ENCODE peak calls at places on chromosomes 6 and 20, in eight cellular contexts. One of them, this sample, is unnamed.

GRCh38 chr6:157551041-157551832 is 170.2 kb downstream of the ZDHHC14 start:
- DNase-seq in mammary epithelial cell: peak; percentile 85
- DNase-seq in astrocyte of the spinal cord: no peak
- DNase-seq in ovary: no peak
- DNase-seq in IMR-90: no peak
- DNase-seq in bronchial epithelial cell: peak; percentile 83
- DNase-seq in lower lobe of right lung: no peak
- DNase-seq in adrenal gland: no peak
- DNase-seq in this sample: no peak

GRCh38 chr6:148175511-148176188 is 167.0 kb upstream of the SASH1 start:
- DNase-seq in mammary epithelial cell: peak; percentile 58
- DNase-seq in astrocyte of the spinal cord: peak; percentile 22
- DNase-seq in ovary: no peak
- DNase-seq in IMR-90: peak; percentile 46
- DNase-seq in bronchial epithelial cell: peak; percentile 56
- DNase-seq in lower lobe of right lung: no peak
- DNase-seq in adrenal gland: no peak
- DNase-seq in this sample: peak; percentile 17

GRCh38 chr20:3696200-3696599 is 14.4 kb upstream of the ADAM33 start:
- DNase-seq in mammary epithelial cell: no peak
- DNase-seq in astrocyte of the spinal cord: no peak
- DNase-seq in ovary: no peak
- DNase-seq in IMR-90: no peak
- DNase-seq in bronchial epithelial cell: no peak
- DNase-seq in lower lobe of right lung: no peak
- DNase-seq in adrenal gland: no peak
- DNase-seq in this sample: no peak

GRCh38 chr20:50371878-50372769 is 138.1 kb upstream of the PTPN1 start:
- DNase-seq in mammary epithelial cell: peak; percentile 71
- DNase-seq in astrocyte of the spinal cord: peak; percentile 16
- DNase-seq in ovary: no peak
- DNase-seq in IMR-90: peak; percentile 27
- DNase-seq in bronchial epithelial cell: peak; percentile 80
- DNase-seq in lower lobe of right lung: no peak
- DNase-seq in adrenal gland: no peak
- DNase-seq in this sample: no peak

GRCh38 chr6:153405926-153406325 is 274.8 kb upstream of the RGS17 start:
- DNase-seq in mammary epithelial cell: no peak
- DNase-seq in astrocyte of the spinal cord: no peak
- DNase-seq in ovary: no peak
- DNase-seq in IMR-90: no peak
- DNase-seq in bronchial epithelial cell: no peak
- DNase-seq in lower lobe of right lung: no peak
- DNase-seq in adrenal gland: no peak
- DNase-seq in this sample: no peak

GRCh38 chr6:53359843-53360834 is 11.4 kb upstream of the ELOVL5 start:
- DNase-seq in mammary epithelial cell: no peak
- DNase-seq in astrocyte of the spinal cord: peak; percentile 58
- DNase-seq in ovary: no peak
- DNase-seq in IMR-90: peak; percentile 13
- DNase-seq in bronchial epithelial cell: peak; percentile 51
- DNase-seq in lower lobe of right lung: no peak
- DNase-seq in adrenal gland: no peak
- DNase-seq in this sample: no peak

GRCh38 chr6:85574932-85575598 is 18.6 kb downstream of the SNX14 start:
- DNase-seq in mammary epithelial cell: peak; percentile 87
- DNase-seq in astrocyte of the spinal cord: peak; percentile 67
- DNase-seq in ovary: no peak
- DNase-seq in IMR-90: peak; percentile 89
- DNase-seq in bronchial epithelial cell: peak; percentile 94
- DNase-seq in lower lobe of right lung: no peak
- DNase-seq in adrenal gland: no peak
- DNase-seq in this sample: no peak

GRCh38 chr6:156774872-156775405 is 2.2 kb upstream of the ARID1B start:
- DNase-seq in mammary epithelial cell: no peak
- DNase-seq in astrocyte of the spinal cord: no peak
- DNase-seq in ovary: no peak
- DNase-seq in IMR-90: no peak
- DNase-seq in bronchial epithelial cell: peak; percentile 31
- DNase-seq in lower lobe of right lung: no peak
- DNase-seq in adrenal gland: no peak
- DNase-seq in this sample: no peak

GRCh38 chr6:35496851-35497570 is at the start of gene TEAD3:
- DNase-seq in mammary epithelial cell: peak; percentile 76
- DNase-seq in astrocyte of the spinal cord: peak; percentile 47
- DNase-seq in ovary: peak; percentile 87
- DNase-seq in IMR-90: peak; percentile 56
- DNase-seq in bronchial epithelial cell: peak; percentile 57
- DNase-seq in lower lobe of right lung: peak; percentile 74
- DNase-seq in adrenal gland: no peak
- DNase-seq in this sample: no peak

GRCh38 chr6:22149081-22149480 is 147.8 kb downstream of the PRL start:
- DNase-seq in mammary epithelial cell: no peak
- DNase-seq in astrocyte of the spinal cord: peak; percentile 9
- DNase-seq in ovary: no peak
- DNase-seq in IMR-90: no peak
- DNase-seq in bronchial epithelial cell: no peak
- DNase-seq in lower lobe of right lung: no peak
- DNase-seq in adrenal gland: no peak
- DNase-seq in this sample: no peak

GRCh38 chr20:10263385-10264165 is 44.9 kb downstream of the SNAP25 start:
- DNase-seq in mammary epithelial cell: no peak
- DNase-seq in astrocyte of the spinal cord: peak; percentile 40
- DNase-seq in ovary: no peak
- DNase-seq in IMR-90: peak; percentile 4
- DNase-seq in bronchial epithelial cell: no peak
- DNase-seq in lower lobe of right lung: no peak
- DNase-seq in adrenal gland: no peak
- DNase-seq in this sample: no peak

GRCh38 chr6:4066029-4066755 is 12.7 kb downstream of the FAM217A start:
- DNase-seq in mammary epithelial cell: peak; percentile 6
- DNase-seq in astrocyte of the spinal cord: no peak
- DNase-seq in ovary: no peak
- DNase-seq in IMR-90: no peak
- DNase-seq in bronchial epithelial cell: peak; percentile 55
- DNase-seq in lower lobe of right lung: no peak
- DNase-seq in adrenal gland: no peak
- DNase-seq in this sample: no peak

GRCh38 chr20:10469599-10469998 is 34.5 kb downstream of the SLX4IP start:
- DNase-seq in mammary epithelial cell: peak; percentile 73
- DNase-seq in astrocyte of the spinal cord: peak; percentile 93
- DNase-seq in ovary: no peak
- DNase-seq in IMR-90: peak; percentile 87
- DNase-seq in bronchial epithelial cell: peak; percentile 77
- DNase-seq in lower lobe of right lung: no peak
- DNase-seq in adrenal gland: peak; percentile 47
- DNase-seq in this sample: no peak

GRCh38 chr20:36465109-36466080 is 75.9 kb upstream of the MYL9 start:
- DNase-seq in mammary epithelial cell: peak; percentile 82
- DNase-seq in astrocyte of the spinal cord: peak; percentile 91
- DNase-seq in ovary: no peak
- DNase-seq in IMR-90: peak; percentile 88
- DNase-seq in bronchial epithelial cell: peak; percentile 79
- DNase-seq in lower lobe of right lung: no peak
- DNase-seq in adrenal gland: peak; percentile 60
- DNase-seq in this sample: no peak

GRCh38 chr6:8157839-8158238 is 55.5 kb upstream of the EEF1E1 start:
- DNase-seq in mammary epithelial cell: no peak
- DNase-seq in astrocyte of the spinal cord: no peak
- DNase-seq in ovary: no peak
- DNase-seq in IMR-90: no peak
- DNase-seq in bronchial epithelial cell: no peak
- DNase-seq in lower lobe of right lung: no peak
- DNase-seq in adrenal gland: no peak
- DNase-seq in this sample: peak; percentile 65

GRCh38 chr20:17863577-17864292 is 104.9 kb downstream of the SNX5 start:
- DNase-seq in mammary epithelial cell: no peak
- DNase-seq in astrocyte of the spinal cord: peak; percentile 37
- DNase-seq in ovary: peak; percentile 67
- DNase-seq in IMR-90: peak; percentile 52
- DNase-seq in bronchial epithelial cell: no peak
- DNase-seq in lower lobe of right lung: no peak
- DNase-seq in adrenal gland: peak; percentile 87
- DNase-seq in this sample: no peak

GRCh38 chr6:160832422-160832821 is 130.4 kb downstream of the PLG start:
- DNase-seq in mammary epithelial cell: no peak
- DNase-seq in astrocyte of the spinal cord: no peak
- DNase-seq in ovary: no peak
- DNase-seq in IMR-90: no peak
- DNase-seq in bronchial epithelial cell: peak; percentile 48
- DNase-seq in lower lobe of right lung: no peak
- DNase-seq in adrenal gland: no peak
- DNase-seq in this sample: no peak

GRCh38 chr6:40671338-40672050 is 84.3 kb upstream of the LRFN2 start:
- DNase-seq in mammary epithelial cell: no peak
- DNase-seq in astrocyte of the spinal cord: no peak
- DNase-seq in ovary: no peak
- DNase-seq in IMR-90: no peak
- DNase-seq in bronchial epithelial cell: no peak
- DNase-seq in lower lobe of right lung: no peak
- DNase-seq in adrenal gland: no peak
- DNase-seq in this sample: no peak

GRCh38 chr20:22584630-22584921 is 204 bp upstream of the FOXA2 start:
- DNase-seq in mammary epithelial cell: no peak
- DNase-seq in astrocyte of the spinal cord: no peak
- DNase-seq in ovary: no peak
- DNase-seq in IMR-90: no peak
- DNase-seq in bronchial epithelial cell: peak; percentile 74
- DNase-seq in lower lobe of right lung: peak; percentile 93
- DNase-seq in adrenal gland: no peak
- DNase-seq in this sample: no peak

GRCh38 chr20:22582960-22583772 is 1.2 kb downstream of the FOXA2 start:
- DNase-seq in mammary epithelial cell: no peak
- DNase-seq in astrocyte of the spinal cord: no peak
- DNase-seq in ovary: no peak
- DNase-seq in IMR-90: no peak
- DNase-seq in bronchial epithelial cell: peak; percentile 16
- DNase-seq in lower lobe of right lung: peak; percentile 52
- DNase-seq in adrenal gland: no peak
- DNase-seq in this sample: no peak

GRCh38 chr20:22584922-22585785 is 782 bp upstream of the FOXA2 start:
- DNase-seq in mammary epithelial cell: no peak
- DNase-seq in astrocyte of the spinal cord: no peak
- DNase-seq in ovary: no peak
- DNase-seq in IMR-90: no peak
- DNase-seq in bronchial epithelial cell: peak; percentile 56
- DNase-seq in lower lobe of right lung: peak; percentile 57
- DNase-seq in adrenal gland: no peak
- DNase-seq in this sample: no peak

GRCh38 chr20:22582386-22582959 is 1.9 kb downstream of the FOXA2 start:
- DNase-seq in mammary epithelial cell: no peak
- DNase-seq in astrocyte of the spinal cord: no peak
- DNase-seq in ovary: no peak
- DNase-seq in IMR-90: no peak
- DNase-seq in bronchial epithelial cell: peak; percentile 7
- DNase-seq in lower lobe of right lung: no peak
- DNase-seq in adrenal gland: no peak
- DNase-seq in this sample: no peak

GRCh38 chr20:22583773-22584629 is at the start of gene FOXA2:
- DNase-seq in mammary epithelial cell: no peak
- DNase-seq in astrocyte of the spinal cord: peak; percentile 3
- DNase-seq in ovary: no peak
- DNase-seq in IMR-90: no peak
- DNase-seq in bronchial epithelial cell: peak; percentile 46
- DNase-seq in lower lobe of right lung: peak; percentile 88
- DNase-seq in adrenal gland: no peak
- DNase-seq in this sample: no peak
- TF ChIP-seq CTCF in mammary epithelial cell: no peak
- TF ChIP-seq CTCF in astrocyte of the spinal cord: no peak
- TF ChIP-seq CTCF in ovary: no peak
- TF ChIP-seq CTCF in IMR-90: no peak
- TF ChIP-seq CTCF in bronchial epithelial cell: no peak
- TF ChIP-seq CTCF in lower lobe of right lung: no peak
- TF ChIP-seq CTCF in adrenal gland: no peak
- TF ChIP-seq CTCF in this sample: no peak

GRCh38 chr20:47360207-47360488 is 3.6 kb upstream of the ZMYND8 start:
- DNase-seq in mammary epithelial cell: peak; percentile 95
- DNase-seq in astrocyte of the spinal cord: no peak
- DNase-seq in ovary: no peak
- DNase-seq in IMR-90: peak; percentile 64
- DNase-seq in bronchial epithelial cell: peak; percentile 98
- DNase-seq in lower lobe of right lung: no peak
- DNase-seq in adrenal gland: no peak
- DNase-seq in this sample: no peak
- H3K4me3 ChIP-seq in mammary epithelial cell: no peak overlapping the region
- H3K4me3 ChIP-seq in astrocyte of the spinal cord: no peak overlapping the region
- H3K4me3 ChIP-seq in ovary: no peak overlapping the region
- H3K4me3 ChIP-seq in IMR-90: no peak overlapping the region
- H3K4me3 ChIP-seq in bronchial epithelial cell: no peak overlapping the region
- H3K4me3 ChIP-seq in lower lobe of right lung: peak overlapping the region; percentile 28
- H3K4me3 ChIP-seq in adrenal gland: no peak overlapping the region
- H3K4me3 ChIP-seq in this sample: no peak overlapping the region

GRCh38 chr20:18904624-18905023 is 91.0 kb downstream of the SCP2D1 start:
- DNase-seq in mammary epithelial cell: no peak
- DNase-seq in astrocyte of the spinal cord: no peak
- DNase-seq in ovary: peak; percentile 35
- DNase-seq in IMR-90: no peak
- DNase-seq in bronchial epithelial cell: no peak
- DNase-seq in lower lobe of right lung: no peak
- DNase-seq in adrenal gland: peak; percentile 52
- DNase-seq in this sample: no peak
- TF ChIP-seq CTCF in mammary epithelial cell: peak; percentile 45
- TF ChIP-seq CTCF in astrocyte of the spinal cord: no peak
- TF ChIP-seq CTCF in ovary: no peak
- TF ChIP-seq CTCF in IMR-90: no peak
- TF ChIP-seq CTCF in bronchial epithelial cell: peak; percentile 52
- TF ChIP-seq CTCF in lower lobe of right lung: no peak
- TF ChIP-seq CTCF in adrenal gland: peak; percentile 20
- TF ChIP-seq CTCF in this sample: no peak

GRCh38 chr6:1381397-1382330 is 7.7 kb upstream of the FOXF2 start:
- DNase-seq in mammary epithelial cell: no peak
- DNase-seq in astrocyte of the spinal cord: no peak
- DNase-seq in ovary: peak; percentile 62
- DNase-seq in IMR-90: no peak
- DNase-seq in bronchial epithelial cell: no peak
- DNase-seq in lower lobe of right lung: no peak
- DNase-seq in adrenal gland: peak; percentile 39
- DNase-seq in this sample: no peak
- H3K4me3 ChIP-seq in mammary epithelial cell: no peak overlapping the region
- H3K4me3 ChIP-seq in astrocyte of the spinal cord: no peak overlapping the region
- H3K4me3 ChIP-seq in ovary: peak overlapping the region; percentile 24
- H3K4me3 ChIP-seq in IMR-90: peak overlapping the region; percentile 44
- H3K4me3 ChIP-seq in bronchial epithelial cell: no peak overlapping the region
- H3K4me3 ChIP-seq in lower lobe of right lung: peak overlapping the region; percentile 49
- H3K4me3 ChIP-seq in adrenal gland: no peak overlapping the region
- H3K4me3 ChIP-seq in this sample: peak overlapping the region; percentile 24

GRCh38 chr6:141641406-141641805 is 491.3 kb upstream of the GJE1 start:
- DNase-seq in mammary epithelial cell: no peak
- DNase-seq in astrocyte of the spinal cord: no peak
- DNase-seq in ovary: no peak
- DNase-seq in IMR-90: no peak
- DNase-seq in bronchial epithelial cell: no peak
- DNase-seq in lower lobe of right lung: no peak
- DNase-seq in adrenal gland: no peak
- DNase-seq in this sample: no peak
- TF ChIP-seq CTCF in mammary epithelial cell: no peak
- TF ChIP-seq CTCF in astrocyte of the spinal cord: no peak
- TF ChIP-seq CTCF in ovary: no peak
- TF ChIP-seq CTCF in IMR-90: peak; percentile 32
- TF ChIP-seq CTCF in bronchial epithelial cell: no peak
- TF ChIP-seq CTCF in lower lobe of right lung: no peak
- TF ChIP-seq CTCF in adrenal gland: no peak
- TF ChIP-seq CTCF in this sample: no peak

GRCh38 chr6:136284909-136285308 is 4.7 kb downstream of the BCLAF1 start:
- DNase-seq in mammary epithelial cell: peak; percentile 60
- DNase-seq in astrocyte of the spinal cord: peak; percentile 44
- DNase-seq in ovary: no peak
- DNase-seq in IMR-90: peak; percentile 77
- DNase-seq in bronchial epithelial cell: peak; percentile 63
- DNase-seq in lower lobe of right lung: no peak
- DNase-seq in adrenal gland: no peak
- DNase-seq in this sample: peak; percentile 14
- H3K4me3 ChIP-seq in mammary epithelial cell: peak overlapping the region; percentile 2
- H3K4me3 ChIP-seq in astrocyte of the spinal cord: no peak overlapping the region
- H3K4me3 ChIP-seq in ovary: no peak overlapping the region
- H3K4me3 ChIP-seq in IMR-90: no peak overlapping the region
- H3K4me3 ChIP-seq in bronchial epithelial cell: no peak overlapping the region
- H3K4me3 ChIP-seq in lower lobe of right lung: no peak overlapping the region
- H3K4me3 ChIP-seq in adrenal gland: no peak overlapping the region
- H3K4me3 ChIP-seq in this sample: no peak overlapping the region